ENCODE peak calls at places on chromosome 17, in ten cellular contexts. One of them, this sample, is unnamed.

GRCh38 chr17:9175700-9176467 is 154.6 kb downstream of the NTN1 start:
- DNase-seq in AG04449: no peak
- DNase-seq in B cell: no peak
- DNase-seq in right cardiac atrium: peak
- DNase-seq in lower lobe of right lung: no peak
- DNase-seq in skeletal muscle cell: no peak
- DNase-seq in NCI-H1436: no peak
- DNase-seq in stimulated activated naive CD8-positive, alpha-beta T cell treated with anti-CD3 and anti-CD28 coated beads, Interleukin-15, Interleukin-2, amounts not matched to agents 100 U/mL and 50 U/mL, for 24 hours: no peak
- DNase-seq in cardiac septum: no peak
- DNase-seq in left ventricle myocardium inferior: no peak
- DNase-seq in this sample: no peak

GRCh38 chr17:59756236-59756818 is 48.9 kb downstream of the VMP1 start:
- DNase-seq in stimulated activated naive CD8-positive, alpha-beta T cell treated with anti-CD3 and anti-CD28 coated beads, Interleukin-15, Interleukin-2, amounts not matched to agents 100 U/mL and 50 U/mL, for 24 hours: no peak
- DNase-seq in lower lobe of right lung: no peak
- DNase-seq in NCI-H1436: no peak
- DNase-seq in right cardiac atrium: no peak
- DNase-seq in B cell: no peak
- DNase-seq in left ventricle myocardium inferior: no peak
- DNase-seq in AG04449: peak
- DNase-seq in skeletal muscle cell: no peak
- DNase-seq in cardiac septum: no peak
- DNase-seq in this sample: peak

GRCh38 chr17:38403491-38403890 is 24.8 kb upstream of the ARHGAP23 start:
- DNase-seq in left ventricle myocardium inferior: no peak
- DNase-seq in stimulated activated naive CD8-positive, alpha-beta T cell treated with anti-CD3 and anti-CD28 coated beads, Interleukin-15, Interleukin-2, amounts not matched to agents 100 U/mL and 50 U/mL, for 24 hours: no peak
- DNase-seq in lower lobe of right lung: no peak
- DNase-seq in B cell: no peak
- DNase-seq in cardiac septum: no peak
- DNase-seq in AG04449: no peak
- DNase-seq in skeletal muscle cell: peak
- DNase-seq in right cardiac atrium: no peak
- DNase-seq in NCI-H1436: no peak
- DNase-seq in this sample: no peak

GRCh38 chr17:39617446-39618251 is 9.1 kb upstream of the PPP1R1B start:
- DNase-seq in NCI-H1436: peak
- DNase-seq in B cell: peak
- DNase-seq in AG04449: no peak
- DNase-seq in left ventricle myocardium inferior: peak
- DNase-seq in cardiac septum: peak
- DNase-seq in skeletal muscle cell: no peak
- DNase-seq in lower lobe of right lung: peak
- DNase-seq in stimulated activated naive CD8-positive, alpha-beta T cell treated with anti-CD3 and anti-CD28 coated beads, Interleukin-15, Interleukin-2, amounts not matched to agents 100 U/mL and 50 U/mL, for 24 hours: peak
- DNase-seq in right cardiac atrium: peak
- DNase-seq in this sample: no peak

GRCh38 chr17:9050801-9051401 is 29.6 kb downstream of the NTN1 start:
- DNase-seq in cardiac septum: no peak
- DNase-seq in left ventricle myocardium inferior: no peak
- DNase-seq in AG04449: no peak
- DNase-seq in B cell: no peak
- DNase-seq in NCI-H1436: no peak
- DNase-seq in lower lobe of right lung: no peak
- DNase-seq in right cardiac atrium: no peak
- DNase-seq in skeletal muscle cell: no peak
- DNase-seq in stimulated activated naive CD8-positive, alpha-beta T cell treated with anti-CD3 and anti-CD28 coated beads, Interleukin-15, Interleukin-2, amounts not matched to agents 100 U/mL and 50 U/mL, for 24 hours: no peak
- DNase-seq in this sample: no peak

GRCh38 chr17:50602514-50603235 is 32.0 kb upstream of the ABCC3 start:
- DNase-seq in skeletal muscle cell: no peak
- DNase-seq in stimulated activated naive CD8-positive, alpha-beta T cell treated with anti-CD3 and anti-CD28 coated beads, Interleukin-15, Interleukin-2, amounts not matched to agents 100 U/mL and 50 U/mL, for 24 hours: no peak
- DNase-seq in left ventricle myocardium inferior: no peak
- DNase-seq in AG04449: no peak
- DNase-seq in right cardiac atrium: no peak
- DNase-seq in lower lobe of right lung: no peak
- DNase-seq in B cell: no peak
- DNase-seq in NCI-H1436: no peak
- DNase-seq in cardiac septum: no peak
- DNase-seq in this sample: no peak

GRCh38 chr17:65688307-65688706 is 126.9 kb upstream of the AXIN2 start:
- DNase-seq in right cardiac atrium: no peak
- DNase-seq in skeletal muscle cell: no peak
- DNase-seq in left ventricle myocardium inferior: no peak
- DNase-seq in B cell: no peak
- DNase-seq in lower lobe of right lung: no peak
- DNase-seq in NCI-H1436: no peak
- DNase-seq in AG04449: no peak
- DNase-seq in cardiac septum: no peak
- DNase-seq in stimulated activated naive CD8-positive, alpha-beta T cell treated with anti-CD3 and anti-CD28 coated beads, Interleukin-15, Interleukin-2, amounts not matched to agents 100 U/mL and 50 U/mL, for 24 hours: no peak
- DNase-seq in this sample: no peak

GRCh38 chr17:41895617-41896016 is 23.1 kb downstream of the ACLY start:
- DNase-seq in lower lobe of right lung: no peak
- DNase-seq in AG04449: no peak
- DNase-seq in right cardiac atrium: peak
- DNase-seq in left ventricle myocardium inferior: peak
- DNase-seq in skeletal muscle cell: no peak
- DNase-seq in cardiac septum: no peak
- DNase-seq in NCI-H1436: no peak
- DNase-seq in B cell: no peak
- DNase-seq in stimulated activated naive CD8-positive, alpha-beta T cell treated with anti-CD3 and anti-CD28 coated beads, Interleukin-15, Interleukin-2, amounts not matched to agents 100 U/mL and 50 U/mL, for 24 hours: no peak
- DNase-seq in this sample: no peak

GRCh38 chr17:4386406-4386805 is 19.9 kb upstream of the UBE2G1 start:
- DNase-seq in AG04449: peak
- DNase-seq in B cell: no peak
- DNase-seq in left ventricle myocardium inferior: no peak
- DNase-seq in skeletal muscle cell: no peak
- DNase-seq in lower lobe of right lung: no peak
- DNase-seq in right cardiac atrium: no peak
- DNase-seq in NCI-H1436: no peak
- DNase-seq in cardiac septum: no peak
- DNase-seq in stimulated activated naive CD8-positive, alpha-beta T cell treated with anti-CD3 and anti-CD28 coated beads, Interleukin-15, Interleukin-2, amounts not matched to agents 100 U/mL and 50 U/mL, for 24 hours: no peak
- DNase-seq in this sample: no peak

GRCh38 chr17:2982854-2983636 is 80.4 kb downstream of the OR1D5 start:
- DNase-seq in lower lobe of right lung: peak
- DNase-seq in cardiac septum: peak
- DNase-seq in NCI-H1436: no peak
- DNase-seq in left ventricle myocardium inferior: peak
- DNase-seq in right cardiac atrium: peak
- DNase-seq in stimulated activated naive CD8-positive, alpha-beta T cell treated with anti-CD3 and anti-CD28 coated beads, Interleukin-15, Interleukin-2, amounts not matched to agents 100 U/mL and 50 U/mL, for 24 hours: no peak
- DNase-seq in B cell: no peak
- DNase-seq in skeletal muscle cell: peak
- DNase-seq in AG04449: no peak
- DNase-seq in this sample: peak

GRCh38 chr17:80364091-80364691 is 50.8 kb upstream of the ENDOV start:
- DNase-seq in NCI-H1436: no peak
- DNase-seq in stimulated activated naive CD8-positive, alpha-beta T cell treated with anti-CD3 and anti-CD28 coated beads, Interleukin-15, Interleukin-2, amounts not matched to agents 100 U/mL and 50 U/mL, for 24 hours: peak
- DNase-seq in lower lobe of right lung: peak
- DNase-seq in B cell: no peak
- DNase-seq in skeletal muscle cell: no peak
- DNase-seq in left ventricle myocardium inferior: no peak
- DNase-seq in right cardiac atrium: no peak
- DNase-seq in cardiac septum: peak
- DNase-seq in AG04449: no peak
- DNase-seq in this sample: no peak

GRCh38 chr17:82911822-82912221 is 72.0 kb upstream of the ZNF750 start:
- DNase-seq in cardiac septum: no peak
- DNase-seq in B cell: peak
- DNase-seq in NCI-H1436: no peak
- DNase-seq in lower lobe of right lung: no peak
- DNase-seq in right cardiac atrium: peak
- DNase-seq in skeletal muscle cell: no peak
- DNase-seq in left ventricle myocardium inferior: no peak
- DNase-seq in stimulated activated naive CD8-positive, alpha-beta T cell treated with anti-CD3 and anti-CD28 coated beads, Interleukin-15, Interleukin-2, amounts not matched to agents 100 U/mL and 50 U/mL, for 24 hours: no peak
- DNase-seq in AG04449: no peak
- DNase-seq in this sample: no peak

GRCh38 chr17:75565066-75565465 is 22.5 kb upstream of the MYO15B start:
- DNase-seq in lower lobe of right lung: no peak
- DNase-seq in stimulated activated naive CD8-positive, alpha-beta T cell treated with anti-CD3 and anti-CD28 coated beads, Interleukin-15, Interleukin-2, amounts not matched to agents 100 U/mL and 50 U/mL, for 24 hours: no peak
- DNase-seq in right cardiac atrium: peak
- DNase-seq in AG04449: no peak
- DNase-seq in cardiac septum: no peak
- DNase-seq in left ventricle myocardium inferior: no peak
- DNase-seq in skeletal muscle cell: peak
- DNase-seq in B cell: no peak
- DNase-seq in NCI-H1436: no peak
- DNase-seq in this sample: no peak

GRCh38 chr17:74866198-74866835 is 6.5 kb downstream of the FDXR start:
- DNase-seq in left ventricle myocardium inferior: no peak
- DNase-seq in lower lobe of right lung: no peak
- DNase-seq in cardiac septum: no peak
- DNase-seq in AG04449: no peak
- DNase-seq in right cardiac atrium: no peak
- DNase-seq in NCI-H1436: no peak
- DNase-seq in skeletal muscle cell: no peak
- DNase-seq in B cell: no peak
- DNase-seq in stimulated activated naive CD8-positive, alpha-beta T cell treated with anti-CD3 and anti-CD28 coated beads, Interleukin-15, Interleukin-2, amounts not matched to agents 100 U/mL and 50 U/mL, for 24 hours: no peak
- DNase-seq in this sample: no peak

GRCh38 chr17:42598905-42599304 is 10.3 kb downstream of the RETREG3 start:
- DNase-seq in left ventricle myocardium inferior: peak
- DNase-seq in skeletal muscle cell: no peak
- DNase-seq in NCI-H1436: peak
- DNase-seq in right cardiac atrium: no peak
- DNase-seq in cardiac septum: no peak
- DNase-seq in stimulated activated naive CD8-positive, alpha-beta T cell treated with anti-CD3 and anti-CD28 coated beads, Interleukin-15, Interleukin-2, amounts not matched to agents 100 U/mL and 50 U/mL, for 24 hours: no peak
- DNase-seq in lower lobe of right lung: no peak
- DNase-seq in AG04449: no peak
- DNase-seq in B cell: no peak
- DNase-seq in this sample: no peak

GRCh38 chr17:48283907-48284306 is 146.1 kb downstream of the SKAP1 start:
- DNase-seq in NCI-H1436: no peak
- DNase-seq in stimulated activated naive CD8-positive, alpha-beta T cell treated with anti-CD3 and anti-CD28 coated beads, Interleukin-15, Interleukin-2, amounts not matched to agents 100 U/mL and 50 U/mL, for 24 hours: no peak
- DNase-seq in right cardiac atrium: no peak
- DNase-seq in AG04449: no peak
- DNase-seq in cardiac septum: no peak
- DNase-seq in skeletal muscle cell: no peak
- DNase-seq in left ventricle myocardium inferior: no peak
- DNase-seq in lower lobe of right lung: no peak
- DNase-seq in B cell: no peak
- DNase-seq in this sample: no peak

GRCh38 chr17:4204676-4205075 is 59.1 kb downstream of the ANKFY1 start:
- DNase-seq in NCI-H1436: no peak
- DNase-seq in stimulated activated naive CD8-positive, alpha-beta T cell treated with anti-CD3 and anti-CD28 coated beads, Interleukin-15, Interleukin-2, amounts not matched to agents 100 U/mL and 50 U/mL, for 24 hours: no peak
- DNase-seq in cardiac septum: no peak
- DNase-seq in right cardiac atrium: no peak
- DNase-seq in skeletal muscle cell: peak
- DNase-seq in AG04449: peak
- DNase-seq in lower lobe of right lung: no peak
- DNase-seq in left ventricle myocardium inferior: no peak
- DNase-seq in B cell: no peak
- DNase-seq in this sample: peak

GRCh38 chr17:75099881-75100595 is 9.7 kb upstream of the ARMC7 start:
- DNase-seq in right cardiac atrium: no peak
- DNase-seq in cardiac septum: no peak
- DNase-seq in skeletal muscle cell: no peak
- DNase-seq in AG04449: no peak
- DNase-seq in lower lobe of right lung: no peak
- DNase-seq in B cell: no peak
- DNase-seq in stimulated activated naive CD8-positive, alpha-beta T cell treated with anti-CD3 and anti-CD28 coated beads, Interleukin-15, Interleukin-2, amounts not matched to agents 100 U/mL and 50 U/mL, for 24 hours: no peak
- DNase-seq in left ventricle myocardium inferior: no peak
- DNase-seq in NCI-H1436: no peak
- DNase-seq in this sample: no peak

GRCh38 chr17:74767111-74767516 is 9.0 kb downstream of the NAT9 start:
- DNase-seq in lower lobe of right lung: no peak
- DNase-seq in left ventricle myocardium inferior: no peak
- DNase-seq in NCI-H1436: no peak
- DNase-seq in AG04449: no peak
- DNase-seq in cardiac septum: peak
- DNase-seq in stimulated activated naive CD8-positive, alpha-beta T cell treated with anti-CD3 and anti-CD28 coated beads, Interleukin-15, Interleukin-2, amounts not matched to agents 100 U/mL and 50 U/mL, for 24 hours: no peak
- DNase-seq in right cardiac atrium: no peak
- DNase-seq in skeletal muscle cell: no peak
- DNase-seq in B cell: no peak
- DNase-seq in this sample: no peak

GRCh38 chr17:76051071-76051467 is 21.2 kb downstream of the SRP68 start:
- DNase-seq in NCI-H1436: no peak
- DNase-seq in AG04449: no peak
- DNase-seq in right cardiac atrium: no peak
- DNase-seq in stimulated activated naive CD8-positive, alpha-beta T cell treated with anti-CD3 and anti-CD28 coated beads, Interleukin-15, Interleukin-2, amounts not matched to agents 100 U/mL and 50 U/mL, for 24 hours: no peak
- DNase-seq in B cell: no peak
- DNase-seq in cardiac septum: no peak
- DNase-seq in lower lobe of right lung: no peak
- DNase-seq in left ventricle myocardium inferior: no peak
- DNase-seq in skeletal muscle cell: no peak
- DNase-seq in this sample: peak

GRCh38 chr17:51016099-51016498 is 104.6 kb downstream of the SPAG9 start:
- DNase-seq in NCI-H1436: no peak
- DNase-seq in B cell: no peak
- DNase-seq in left ventricle myocardium inferior: no peak
- DNase-seq in right cardiac atrium: no peak
- DNase-seq in cardiac septum: no peak
- DNase-seq in AG04449: no peak
- DNase-seq in stimulated activated naive CD8-positive, alpha-beta T cell treated with anti-CD3 and anti-CD28 coated beads, Interleukin-15, Interleukin-2, amounts not matched to agents 100 U/mL and 50 U/mL, for 24 hours: no peak
- DNase-seq in skeletal muscle cell: no peak
- DNase-seq in lower lobe of right lung: no peak
- DNase-seq in this sample: no peak

GRCh38 chr17:19309701-19310100 is 52.8 kb downstream of the B9D1 start:
- DNase-seq in skeletal muscle cell: no peak
- DNase-seq in AG04449: no peak
- DNase-seq in B cell: no peak
- DNase-seq in right cardiac atrium: no peak
- DNase-seq in lower lobe of right lung: peak
- DNase-seq in stimulated activated naive CD8-positive, alpha-beta T cell treated with anti-CD3 and anti-CD28 coated beads, Interleukin-15, Interleukin-2, amounts not matched to agents 100 U/mL and 50 U/mL, for 24 hours: no peak
- DNase-seq in cardiac septum: no peak
- DNase-seq in left ventricle myocardium inferior: no peak
- DNase-seq in NCI-H1436: no peak
- DNase-seq in this sample: no peak

GRCh38 chr17:81734405-81735055 is 22.4 kb downstream of the SLC25A10 start:
- DNase-seq in AG04449: no peak
- DNase-seq in NCI-H1436: no peak
- DNase-seq in skeletal muscle cell: no peak
- DNase-seq in stimulated activated naive CD8-positive, alpha-beta T cell treated with anti-CD3 and anti-CD28 coated beads, Interleukin-15, Interleukin-2, amounts not matched to agents 100 U/mL and 50 U/mL, for 24 hours: no peak
- DNase-seq in cardiac septum: no peak
- DNase-seq in left ventricle myocardium inferior: no peak
- DNase-seq in lower lobe of right lung: peak
- DNase-seq in right cardiac atrium: no peak
- DNase-seq in B cell: no peak
- DNase-seq in this sample: no peak

GRCh38 chr17:14921936-14922335 is 343.2 kb downstream of the PMP22 start:
- DNase-seq in stimulated activated naive CD8-positive, alpha-beta T cell treated with anti-CD3 and anti-CD28 coated beads, Interleukin-15, Interleukin-2, amounts not matched to agents 100 U/mL and 50 U/mL, for 24 hours: no peak
- DNase-seq in lower lobe of right lung: no peak
- DNase-seq in NCI-H1436: no peak
- DNase-seq in AG04449: no peak
- DNase-seq in skeletal muscle cell: no peak
- DNase-seq in cardiac septum: no peak
- DNase-seq in B cell: no peak
- DNase-seq in right cardiac atrium: no peak
- DNase-seq in left ventricle myocardium inferior: no peak
- DNase-seq in this sample: no peak

GRCh38 chr17:14859521-14859920 is 405.6 kb downstream of the PMP22 start:
- DNase-seq in right cardiac atrium: no peak
- DNase-seq in stimulated activated naive CD8-positive, alpha-beta T cell treated with anti-CD3 and anti-CD28 coated beads, Interleukin-15, Interleukin-2, amounts not matched to agents 100 U/mL and 50 U/mL, for 24 hours: no peak
- DNase-seq in skeletal muscle cell: no peak
- DNase-seq in NCI-H1436: no peak
- DNase-seq in lower lobe of right lung: no peak
- DNase-seq in left ventricle myocardium inferior: no peak
- DNase-seq in AG04449: peak
- DNase-seq in B cell: no peak
- DNase-seq in cardiac septum: no peak
- DNase-seq in this sample: no peak

GRCh38 chr17:42112552-42113176 is at the start of gene DHX58:
- DNase-seq in stimulated activated naive CD8-positive, alpha-beta T cell treated with anti-CD3 and anti-CD28 coated beads, Interleukin-15, Interleukin-2, amounts not matched to agents 100 U/mL and 50 U/mL, for 24 hours: peak
- DNase-seq in AG04449: peak
- DNase-seq in B cell: peak
- DNase-seq in NCI-H1436: peak
- DNase-seq in lower lobe of right lung: peak
- DNase-seq in left ventricle myocardium inferior: peak
- DNase-seq in skeletal muscle cell: peak
- DNase-seq in cardiac septum: peak
- DNase-seq in right cardiac atrium: peak
- DNase-seq in this sample: peak

GRCh38 chr17:44257815-44258750 is 9.9 kb downstream of the SLC4A1 start:
- DNase-seq in cardiac septum: no peak
- DNase-seq in stimulated activated naive CD8-positive, alpha-beta T cell treated with anti-CD3 and anti-CD28 coated beads, Interleukin-15, Interleukin-2, amounts not matched to agents 100 U/mL and 50 U/mL, for 24 hours: no peak
- DNase-seq in right cardiac atrium: peak
- DNase-seq in left ventricle myocardium inferior: no peak
- DNase-seq in lower lobe of right lung: no peak
- DNase-seq in skeletal muscle cell: no peak
- DNase-seq in NCI-H1436: no peak
- DNase-seq in B cell: no peak
- DNase-seq in AG04449: no peak
- DNase-seq in this sample: no peak

GRCh38 chr17:58956997-58957724 is 149.5 kb downstream of the TRIM37 start:
- DNase-seq in B cell: no peak
- DNase-seq in cardiac septum: no peak
- DNase-seq in right cardiac atrium: no peak
- DNase-seq in NCI-H1436: no peak
- DNase-seq in lower lobe of right lung: no peak
- DNase-seq in left ventricle myocardium inferior: no peak
- DNase-seq in AG04449: peak
- DNase-seq in skeletal muscle cell: peak
- DNase-seq in stimulated activated naive CD8-positive, alpha-beta T cell treated with anti-CD3 and anti-CD28 coated beads, Interleukin-15, Interleukin-2, amounts not matched to agents 100 U/mL and 50 U/mL, for 24 hours: no peak
- DNase-seq in this sample: no peak

This sample was measured in astrocyte of the cerebellum.